ENCODE peak calls at places on chromosome 18, in eight cellular contexts. One of them, this sample, is unnamed. For H3K4me1 and H3K36me3, the result is how much of the 10 kb centered on the place peaks cover.

GRCh38 chr18:38497281-38497680 is 931.7 kb upstream of the CELF4 start:
- DNase-seq in kidney: no peak
- DNase-seq in tibial artery: no peak
- DNase-seq in cardiac muscle cell: no peak
- DNase-seq in ovary: no peak
- DNase-seq in fibroblast of lung: no peak
- DNase-seq in psoas muscle: no peak
- DNase-seq in body of pancreas: no peak
- DNase-seq in this sample: no peak

GRCh38 chr18:845152-845819 is 33.2 kb upstream of the YES1 start:
- DNase-seq in kidney: no peak
- DNase-seq in tibial artery: no peak
- DNase-seq in ovary: no peak
- DNase-seq in psoas muscle: no peak
- DNase-seq in body of pancreas: no peak
- DNase-seq in fibroblast of lung: peak
- DNase-seq in cardiac muscle cell: no peak
- DNase-seq in this sample: peak

GRCh38 chr18:57077786-57078552 is 68.9 kb upstream of the BOD1L2 start:
- DNase-seq in kidney: no peak
- DNase-seq in body of pancreas: no peak
- DNase-seq in cardiac muscle cell: no peak
- DNase-seq in psoas muscle: no peak
- DNase-seq in fibroblast of lung: no peak
- DNase-seq in ovary: no peak
- DNase-seq in tibial artery: no peak
- DNase-seq in this sample: no peak

GRCh38 chr18:30328839-30329238 is 713.7 kb downstream of the DSC3 start:
- DNase-seq in tibial artery: no peak
- DNase-seq in psoas muscle: no peak
- DNase-seq in ovary: no peak
- DNase-seq in fibroblast of lung: no peak
- DNase-seq in body of pancreas: no peak
- DNase-seq in kidney: no peak
- DNase-seq in cardiac muscle cell: no peak
- DNase-seq in this sample: no peak

GRCh38 chr18:32714571-32715148 is 58.2 kb downstream of the KLHL14 start:
- DNase-seq in body of pancreas: peak
- DNase-seq in kidney: no peak
- DNase-seq in psoas muscle: no peak
- DNase-seq in fibroblast of lung: peak
- DNase-seq in tibial artery: no peak
- DNase-seq in ovary: no peak
- DNase-seq in cardiac muscle cell: peak
- DNase-seq in this sample: no peak

GRCh38 chr18:28584726-28585125 is 407.8 kb upstream of the CDH2 start:
- DNase-seq in body of pancreas: no peak
- DNase-seq in psoas muscle: no peak
- DNase-seq in cardiac muscle cell: peak
- DNase-seq in kidney: no peak
- DNase-seq in fibroblast of lung: no peak
- DNase-seq in tibial artery: no peak
- DNase-seq in ovary: no peak
- DNase-seq in this sample: no peak

GRCh38 chr18:54269924-54270844 is 867 bp downstream of the POLI start:
- DNase-seq in kidney: no peak
- DNase-seq in cardiac muscle cell: peak
- DNase-seq in ovary: peak
- DNase-seq in body of pancreas: peak
- DNase-seq in fibroblast of lung: peak
- DNase-seq in tibial artery: peak
- DNase-seq in psoas muscle: no peak
- DNase-seq in this sample: no peak

GRCh38 chr18:70288171-70288850 is 534 bp upstream of the SOCS6 start:
- DNase-seq in body of pancreas: peak
- DNase-seq in fibroblast of lung: peak
- DNase-seq in psoas muscle: peak
- DNase-seq in ovary: peak
- DNase-seq in tibial artery: no peak
- DNase-seq in kidney: peak
- DNase-seq in cardiac muscle cell: no peak
- DNase-seq in this sample: peak

GRCh38 chr18:25825066-25825465 is 265.3 kb downstream of the SS18 start:
- DNase-seq in psoas muscle: no peak
- DNase-seq in cardiac muscle cell: no peak
- DNase-seq in fibroblast of lung: no peak
- DNase-seq in kidney: no peak
- DNase-seq in ovary: no peak
- DNase-seq in body of pancreas: no peak
- DNase-seq in tibial artery: no peak
- DNase-seq in this sample: peak

GRCh38 chr18:14189858-14190257 is 57.6 kb upstream of the ZNF519 start:
- DNase-seq in fibroblast of lung: peak
- DNase-seq in tibial artery: no peak
- DNase-seq in kidney: no peak
- DNase-seq in body of pancreas: no peak
- DNase-seq in psoas muscle: no peak
- DNase-seq in ovary: no peak
- DNase-seq in cardiac muscle cell: no peak
- DNase-seq in this sample: no peak

GRCh38 chr18:76378526-76379215 is 116.4 kb downstream of the ZNF516 start:
- DNase-seq in psoas muscle: no peak
- DNase-seq in ovary: no peak
- DNase-seq in tibial artery: peak
- DNase-seq in body of pancreas: no peak
- DNase-seq in fibroblast of lung: no peak
- DNase-seq in kidney: no peak
- DNase-seq in cardiac muscle cell: no peak
- DNase-seq in this sample: no peak

GRCh38 chr18:55996726-55997125 is 408.7 kb upstream of the TCF4 start:
- DNase-seq in body of pancreas: no peak
- DNase-seq in fibroblast of lung: no peak
- DNase-seq in kidney: no peak
- DNase-seq in tibial artery: no peak
- DNase-seq in psoas muscle: no peak
- DNase-seq in ovary: no peak
- DNase-seq in cardiac muscle cell: no peak
- DNase-seq in this sample: no peak

GRCh38 chr18:69715322-69715721 is 232.4 kb downstream of the CD226 start:
- DNase-seq in tibial artery: no peak
- DNase-seq in ovary: no peak
- DNase-seq in kidney: no peak
- DNase-seq in body of pancreas: no peak
- DNase-seq in cardiac muscle cell: no peak
- DNase-seq in fibroblast of lung: no peak
- DNase-seq in psoas muscle: no peak
- DNase-seq in this sample: no peak

GRCh38 chr18:50372743-50373142 is 2.1 kb upstream of the SKA1 start:
- DNase-seq in fibroblast of lung: no peak
- DNase-seq in tibial artery: no peak
- DNase-seq in cardiac muscle cell: no peak
- DNase-seq in kidney: no peak
- DNase-seq in body of pancreas: no peak
- DNase-seq in ovary: no peak
- DNase-seq in psoas muscle: no peak
- DNase-seq in this sample: no peak

GRCh38 chr18:22559414-22560282 is 141.9 kb upstream of the CTAGE1 start:
- DNase-seq in kidney: peak
- DNase-seq in fibroblast of lung: peak
- DNase-seq in cardiac muscle cell: peak
- DNase-seq in ovary: peak
- DNase-seq in tibial artery: peak
- DNase-seq in psoas muscle: peak
- DNase-seq in body of pancreas: peak
- DNase-seq in this sample: peak

GRCh38 chr18:35564795-35565453 is 16.6 kb upstream of the GALNT1 start:
- DNase-seq in body of pancreas: no peak
- DNase-seq in tibial artery: no peak
- DNase-seq in fibroblast of lung: no peak
- DNase-seq in cardiac muscle cell: no peak
- DNase-seq in ovary: no peak
- DNase-seq in kidney: no peak
- DNase-seq in psoas muscle: no peak
- DNase-seq in this sample: no peak

DNA sequence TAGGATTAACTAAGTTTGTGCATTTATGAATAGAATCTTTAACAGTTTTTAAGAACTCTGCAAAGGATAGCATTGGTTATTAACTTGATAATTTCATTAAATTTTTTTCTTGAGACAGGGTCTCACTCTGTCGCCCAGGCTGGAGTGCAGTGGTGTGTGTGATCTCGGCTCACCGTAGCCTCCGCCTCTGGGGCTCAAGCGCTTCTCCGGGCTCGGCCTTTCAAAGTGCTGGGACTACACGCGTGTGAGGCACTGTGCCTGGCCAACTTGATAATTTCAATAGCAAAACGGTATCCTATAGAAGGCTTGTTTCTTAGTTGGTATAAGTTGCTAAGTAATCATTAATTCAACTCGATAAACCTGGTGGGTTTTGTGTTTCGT is 38.0 kb downstream of the ADNP2 start:
- DNase-seq in tibial artery: no peak
- DNase-seq in cardiac muscle cell: no peak
- DNase-seq in psoas muscle: no peak
- DNase-seq in fibroblast of lung: peak
- DNase-seq in kidney: no peak
- DNase-seq in body of pancreas: no peak
- DNase-seq in ovary: no peak
- DNase-seq in this sample: peak
- H3K4me3 ChIP-seq in tibial artery: peak
- H3K4me3 ChIP-seq in cardiac muscle cell: peak
- H3K4me3 ChIP-seq in psoas muscle: peak
- H3K4me3 ChIP-seq in fibroblast of lung: peak
- H3K4me3 ChIP-seq in kidney: peak
- H3K4me3 ChIP-seq in body of pancreas: peak
- H3K4me3 ChIP-seq in ovary: peak
- H3K4me3 ChIP-seq in this sample: peak

DNA sequence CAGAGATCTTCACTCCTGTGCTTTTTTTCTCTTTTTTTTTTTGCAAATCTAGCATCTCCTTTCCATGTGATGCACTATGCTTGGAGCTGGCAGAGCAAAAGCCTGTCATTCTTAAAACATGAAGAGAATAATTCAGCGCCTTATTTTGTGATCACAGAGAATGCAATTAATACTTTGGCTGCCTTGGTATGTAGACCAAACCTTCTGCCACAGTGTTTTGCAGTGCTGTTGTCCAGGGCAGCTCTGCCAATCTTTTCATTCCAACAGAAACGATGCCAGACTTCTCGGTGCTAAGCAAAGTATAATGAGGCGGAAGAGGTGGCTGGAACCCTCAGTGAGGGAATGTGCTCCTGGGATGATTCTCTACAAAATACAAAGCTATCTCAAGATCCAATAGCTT is 25.6 kb downstream of the BCL2 start:
- DNase-seq in cardiac muscle cell: no peak
- DNase-seq in kidney: no peak
- DNase-seq in fibroblast of lung: no peak
- DNase-seq in psoas muscle: no peak
- DNase-seq in body of pancreas: no peak
- DNase-seq in tibial artery: no peak
- DNase-seq in ovary: no peak
- DNase-seq in this sample: no peak
- H3K4me1 ChIP-seq in cardiac muscle cell: under half
- H3K4me1 ChIP-seq in kidney: under half
- H3K4me1 ChIP-seq in fibroblast of lung: under half
- H3K4me1 ChIP-seq in psoas muscle: half or more
- H3K4me1 ChIP-seq in body of pancreas: under half
- H3K4me1 ChIP-seq in tibial artery: under half
- H3K4me1 ChIP-seq in ovary: under half
- H3K4me1 ChIP-seq in this sample: under half

GRCh38 chr18:42030586-42031182 is 75.7 kb downstream of the PIK3C3 start:
- DNase-seq in psoas muscle: no peak
- DNase-seq in cardiac muscle cell: peak
- DNase-seq in body of pancreas: no peak
- DNase-seq in kidney: no peak
- DNase-seq in tibial artery: no peak
- DNase-seq in fibroblast of lung: no peak
- DNase-seq in ovary: no peak
- DNase-seq in this sample: peak
- H3K36me3 ChIP-seq in psoas muscle: under half
- H3K36me3 ChIP-seq in cardiac muscle cell: under half
- H3K36me3 ChIP-seq in body of pancreas: under half
- H3K36me3 ChIP-seq in kidney: under half
- H3K36me3 ChIP-seq in tibial artery: under half
- H3K36me3 ChIP-seq in fibroblast of lung: under half
- H3K36me3 ChIP-seq in ovary: under half
- H3K36me3 ChIP-seq in this sample: under half

GRCh38 chr18:79733996-79734770 is 54.6 kb downstream of the CTDP1 start:
- DNase-seq in tibial artery: no peak
- DNase-seq in fibroblast of lung: peak
- DNase-seq in ovary: no peak
- DNase-seq in body of pancreas: no peak
- DNase-seq in kidney: no peak
- DNase-seq in cardiac muscle cell: no peak
- DNase-seq in psoas muscle: peak
- DNase-seq in this sample: no peak
- H3K4me3 ChIP-seq in tibial artery: no peak
- H3K4me3 ChIP-seq in fibroblast of lung: no peak
- H3K4me3 ChIP-seq in ovary: no peak
- H3K4me3 ChIP-seq in body of pancreas: no peak
- H3K4me3 ChIP-seq in kidney: no peak
- H3K4me3 ChIP-seq in cardiac muscle cell: no peak
- H3K4me3 ChIP-seq in psoas muscle: no peak
- H3K4me3 ChIP-seq in this sample: no peak

GRCh38 chr18:48815581-48816324 is 135.0 kb downstream of the SMAD7 start:
- DNase-seq in fibroblast of lung: no peak
- DNase-seq in psoas muscle: peak
- DNase-seq in ovary: peak
- DNase-seq in cardiac muscle cell: no peak
- DNase-seq in kidney: no peak
- DNase-seq in body of pancreas: peak
- DNase-seq in tibial artery: peak
- DNase-seq in this sample: no peak

GRCh38 chr18:48813833-48814489 is 136.8 kb downstream of the SMAD7 start:
- DNase-seq in body of pancreas: peak
- DNase-seq in psoas muscle: peak
- DNase-seq in fibroblast of lung: peak
- DNase-seq in cardiac muscle cell: no peak
- DNase-seq in tibial artery: peak
- DNase-seq in kidney: no peak
- DNase-seq in ovary: peak
- DNase-seq in this sample: no peak

GRCh38 chr18:48814490-48815181 is 136.1 kb downstream of the SMAD7 start:
- DNase-seq in cardiac muscle cell: no peak
- DNase-seq in ovary: peak
- DNase-seq in kidney: peak
- DNase-seq in psoas muscle: peak
- DNase-seq in tibial artery: peak
- DNase-seq in fibroblast of lung: peak
- DNase-seq in body of pancreas: peak
- DNase-seq in this sample: peak

GRCh38 chr18:48816554-48816953 is 134.2 kb downstream of the SMAD7 start:
- DNase-seq in body of pancreas: no peak
- DNase-seq in kidney: no peak
- DNase-seq in cardiac muscle cell: no peak
- DNase-seq in psoas muscle: peak
- DNase-seq in tibial artery: peak
- DNase-seq in fibroblast of lung: no peak
- DNase-seq in ovary: peak
- DNase-seq in this sample: no peak

GRCh38 chr18:48815182-48815520 is 135.6 kb downstream of the SMAD7 start:
- DNase-seq in body of pancreas: no peak
- DNase-seq in psoas muscle: peak
- DNase-seq in fibroblast of lung: no peak
- DNase-seq in ovary: peak
- DNase-seq in kidney: no peak
- DNase-seq in cardiac muscle cell: no peak
- DNase-seq in tibial artery: peak
- DNase-seq in this sample: no peak
- H3K4me1 ChIP-seq in body of pancreas: under half
- H3K4me1 ChIP-seq in psoas muscle: under half
- H3K4me1 ChIP-seq in fibroblast of lung: under half
- H3K4me1 ChIP-seq in ovary: under half
- H3K4me1 ChIP-seq in kidney: under half
- H3K4me1 ChIP-seq in cardiac muscle cell: under half
- H3K4me1 ChIP-seq in tibial artery: under half
- H3K4me1 ChIP-seq in this sample: half or more